ENCODE peak calls at places on chromosomes 11 and 22, in five cellular contexts. K is mesenchymal stem cell; F is left ventricle myocardium inferior; T is heart left ventricle; W is CD8-positive, alpha-beta T cell. B is an unnamed sample. For H3K9me3 and H3K36me3, the result is how much of the 10 kb centered on the place peaks cover.

GRCh38 chr11:118079507-118079906 is 2.6 kb downstream of the TMPRSS4 start:
- DNase-seq in F (no peak), T (no peak), W (no peak), K (no peak), B (no peak)

GRCh38 chr11:74141908-74142307 is 28.9 kb downstream of the C2CD3 start:
- DNase-seq in F (no peak), T (no peak), K (no peak), W (no peak), B (no peak)

GRCh38 chr22:26897384-26897783 is 240.0 kb downstream of the MIAT start:
- DNase-seq in F (no peak), W (no peak), K (no peak), T (no peak), B (no peak)

GRCh38 chr22:26812731-26813130 is 155.3 kb downstream of the MIAT start:
- DNase-seq in W (no peak), T (no peak), K (peak), F (no peak), B (no peak)

GRCh38 chr22:20530368-20531153 is 23.2 kb downstream of the MED15 start:
- DNase-seq in K (peak), F (no peak), W (no peak), T (no peak), B (no peak)

GRCh38 chr11:83284501-83285051 is 1.6 kb downstream of the CCDC90B start:
- DNase-seq in W (no peak), T (no peak), K (peak), F (no peak), B (no peak)

GRCh38 chr11:2770556-2771301 is 70.9 kb upstream of the KCNQ1OT1 start:
- DNase-seq in T (peak), F (no peak), W (no peak), K (no peak), B (peak)

GRCh38 chr11:126105748-126106080 is 43.0 kb upstream of the CDON start:
- DNase-seq in W (no peak), K (no peak), F (no peak), T (no peak), B (no peak)

GRCh38 chr11:46249103-46249942 is 28.1 kb upstream of the CREB3L1 start:
- DNase-seq in K (peak), F (no peak), T (no peak), W (no peak), B (no peak)

GRCh38 chr11:2933376-2934056 is 4.3 kb upstream of the PHLDA2 start:
- DNase-seq in K (peak), F (peak), W (peak), T (peak), B (peak)

GRCh38 chr22:27489265-27489675 is 312.3 kb downstream of the MN1 start:
- DNase-seq in T (no peak), K (peak), W (no peak), F (no peak), B (no peak)

GRCh38 chr11:65261591-65262380 is at the start of gene POLA2:
- DNase-seq in F (peak), W (peak), T (peak), K (peak), B (peak)

GRCh38 chr11:124745835-124746620 is 6.0 kb downstream of the VSIG2 start:
- DNase-seq in T (no peak), K (no peak), F (no peak), W (no peak), B (no peak)

GRCh38 chr11:2730323-2731284 is 30.8 kb upstream of the KCNQ1OT1 start:
- DNase-seq in K (no peak), T (no peak), W (no peak), F (no peak), B (no peak)

GRCh38 chr11:70281114-70281729 is 10.7 kb downstream of the PPFIA1 start:
- DNase-seq in W (no peak), F (peak), K (no peak), T (peak), B (peak)

GRCh38 chr11:19394525-19395016 is 153.8 kb upstream of the E2F8 start:
- DNase-seq in K (no peak), W (no peak), T (no peak), F (no peak), B (no peak)

GRCh38 chr11:1226226-1226961 is 3.5 kb downstream of the MUC5B start:
- DNase-seq in T (no peak), F (peak), K (no peak), W (no peak), B (peak)

GRCh38 chr11:65727865-65728264 is 7.3 kb upstream of the RNASEH2C start:
- DNase-seq in K (no peak), T (no peak), W (no peak), F (no peak), B (no peak)

GRCh38 chr11:91299980-91300379 is 924.6 kb upstream of the FAT3 start:
- DNase-seq in F (no peak), T (no peak), K (peak), W (no peak), B (no peak)

GRCh38 chr11:101867951-101868350 is 46.9 kb upstream of the CEP126 start:
- DNase-seq in W (no peak), K (no peak), F (no peak), T (no peak), B (no peak)

GRCh38 chr11:116984589-116984988 is 113.6 kb downstream of the SIK3 start:
- DNase-seq in K (peak), T (no peak), W (no peak), F (no peak), B (no peak)

GRCh38 chr22:30979932-30980331 is 10.9 kb downstream of the TUG1 start:
- DNase-seq in W (no peak), T (no peak), F (no peak), K (no peak), B (no peak)

DNA sequence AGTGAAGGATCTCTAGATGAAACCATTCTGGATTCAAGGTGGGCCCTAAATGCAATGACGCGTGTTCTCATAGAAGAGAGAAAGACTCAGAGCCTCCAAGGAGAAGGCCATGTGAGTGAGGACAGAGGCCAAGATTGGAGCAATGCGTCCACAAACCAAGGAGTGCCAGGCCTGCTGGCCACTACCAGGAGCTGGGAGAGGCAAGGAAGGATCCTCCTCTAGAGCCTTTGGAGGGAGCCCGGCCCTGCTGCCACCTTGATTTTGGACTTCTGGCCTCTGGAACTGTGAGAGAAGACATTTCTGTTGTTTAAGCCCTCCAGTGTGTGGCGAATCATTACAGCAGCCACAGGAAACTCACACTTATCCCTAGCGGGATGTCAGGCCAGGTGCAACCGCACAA is 52.7 kb upstream of the SHANK2 start:
- DNase-seq in T (no peak), W (no peak), F (no peak), K (no peak), B (peak)
- H3K9me3 ChIP-seq in T (under half), W (under half), F (under half), K (under half), B (under half)

DNA sequence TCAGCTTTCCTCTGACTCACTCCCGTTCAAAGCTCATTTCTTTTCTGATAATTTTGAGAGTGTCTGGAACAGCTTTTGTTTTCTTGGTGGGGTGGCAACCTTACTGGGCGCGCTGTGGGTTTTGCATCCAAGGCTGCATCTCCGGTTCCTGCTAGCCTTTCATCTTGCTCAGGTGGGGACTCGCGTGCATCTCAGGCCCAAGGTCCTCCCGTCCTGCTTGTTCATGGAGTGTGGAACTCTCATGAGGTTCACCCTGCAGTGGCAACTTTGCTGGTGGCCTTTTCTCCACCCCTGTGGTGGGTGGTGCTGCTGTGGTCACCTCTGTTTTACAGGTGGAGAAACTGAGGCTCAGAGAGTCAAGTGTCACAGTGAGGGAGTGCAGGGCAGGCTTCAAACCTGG is 25.6 kb downstream of the MCM5 start:
- DNase-seq in F (no peak), K (no peak), T (no peak), W (no peak), B (no peak)
- H3K36me3 ChIP-seq in F (under half), K (under half), T (under half), W (under half), B (under half)

DNA sequence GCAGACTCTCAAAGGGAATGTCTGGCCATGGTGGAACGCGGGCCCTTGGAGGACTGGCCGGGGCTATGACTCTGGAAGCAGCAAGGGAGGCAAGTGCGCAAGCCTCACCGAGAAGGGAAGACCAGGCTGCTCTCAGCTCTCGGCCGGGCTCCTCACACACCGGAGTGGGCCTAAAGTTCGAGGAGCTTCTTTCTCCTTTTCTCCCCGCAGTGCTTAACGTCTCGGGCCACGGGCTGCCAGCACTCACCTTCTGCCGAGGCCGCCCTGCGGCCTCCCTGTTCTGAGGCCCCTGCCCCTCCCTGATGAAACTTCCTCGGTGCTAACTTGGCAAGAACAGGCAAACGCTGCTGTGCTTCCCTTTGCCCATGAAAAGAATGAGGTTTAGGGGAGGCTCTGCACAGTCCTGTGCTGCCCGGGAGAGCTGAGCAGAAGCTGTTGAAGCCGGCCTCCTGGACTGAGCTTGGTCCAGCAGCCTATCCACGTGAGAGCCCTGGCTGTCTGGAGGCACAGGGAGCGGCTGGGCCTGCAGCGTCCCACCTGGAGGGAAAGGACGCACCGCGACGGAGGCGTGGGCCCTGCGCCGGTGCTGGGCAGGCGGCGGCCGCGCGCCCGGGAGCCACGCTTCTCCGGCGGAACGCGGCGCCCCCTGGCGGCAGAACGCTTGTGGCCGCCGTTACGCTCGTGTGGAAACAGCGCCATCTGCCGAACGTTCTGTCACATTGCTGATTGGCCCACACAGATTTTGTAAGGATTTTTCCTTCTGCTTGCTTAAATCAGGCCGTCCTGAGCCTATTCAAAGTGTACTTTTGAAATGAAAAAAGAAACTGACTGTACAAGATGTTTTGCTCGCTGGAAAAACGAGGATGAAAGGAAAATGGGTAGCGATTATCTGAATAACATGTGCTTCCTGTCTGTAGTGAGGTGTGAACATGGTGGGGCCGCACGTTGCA is 65.0 kb upstream of the TMEM45B start:
- DNase-seq in T (peak), F (peak), K (peak), W (peak), B (peak)
- H3K27ac ChIP-seq in T (no peak), F (no peak), K (no peak), W (no peak), B (no peak)

DNA sequence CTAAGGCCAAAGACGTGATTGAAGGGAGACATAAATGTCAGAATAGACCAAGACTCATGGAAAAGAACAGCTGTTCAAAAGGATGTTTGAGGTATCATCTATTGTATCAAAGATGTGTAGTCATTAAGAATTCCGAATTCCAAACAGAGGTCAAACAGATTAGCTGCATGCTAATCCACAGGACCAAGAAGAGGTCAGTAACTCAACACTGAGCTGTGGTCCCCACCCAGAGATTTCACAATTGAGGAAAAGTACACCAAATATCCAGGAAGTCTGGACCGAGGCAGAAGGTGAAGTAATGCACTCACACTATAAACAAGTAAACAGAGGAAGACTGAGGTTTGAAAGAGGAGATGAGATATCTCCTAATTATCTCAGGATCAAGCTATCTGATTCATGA is 29.6 kb upstream of the OR5P2 start:
- DNase-seq in W (no peak), T (no peak), F (no peak), K (no peak), B (no peak)
- H3K9me3 ChIP-seq in W (under half), T (under half), F (under half), K (under half), B (under half)

DNA sequence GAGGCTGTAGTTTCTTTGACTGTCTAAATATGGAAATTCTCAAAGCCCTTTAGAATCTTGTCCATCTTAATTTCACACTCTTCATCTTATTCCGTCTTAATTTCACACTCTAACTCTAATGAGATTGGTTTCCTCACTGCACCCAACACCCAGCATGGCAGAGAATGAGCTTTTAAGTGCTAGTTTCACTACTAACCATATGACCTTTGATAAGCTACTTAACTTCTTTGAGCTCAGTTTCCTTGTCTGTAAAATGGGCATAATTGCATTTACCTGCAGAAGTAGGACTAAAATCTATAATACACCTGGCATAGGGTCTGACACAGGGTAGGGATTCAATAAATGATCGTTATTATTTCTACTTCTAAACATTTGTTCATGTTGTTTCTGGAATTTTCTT is 30.4 kb downstream of the TBCEL start:
- DNase-seq in F (no peak), T (no peak), W (no peak), K (no peak), B (no peak)
- H3K36me3 ChIP-seq in F (half or more), T (half or more), W (under half), K (half or more), B (under half)

GRCh38 chr11:119338318-119338890 is 2.3 kb downstream of the C1QTNF5 start:
- DNase-seq in K (no peak), T (peak), F (peak), W (peak), B (peak)
- H3K27ac ChIP-seq in K (no peak), T (peak), F (peak), W (no peak), B (peak)

DNA sequence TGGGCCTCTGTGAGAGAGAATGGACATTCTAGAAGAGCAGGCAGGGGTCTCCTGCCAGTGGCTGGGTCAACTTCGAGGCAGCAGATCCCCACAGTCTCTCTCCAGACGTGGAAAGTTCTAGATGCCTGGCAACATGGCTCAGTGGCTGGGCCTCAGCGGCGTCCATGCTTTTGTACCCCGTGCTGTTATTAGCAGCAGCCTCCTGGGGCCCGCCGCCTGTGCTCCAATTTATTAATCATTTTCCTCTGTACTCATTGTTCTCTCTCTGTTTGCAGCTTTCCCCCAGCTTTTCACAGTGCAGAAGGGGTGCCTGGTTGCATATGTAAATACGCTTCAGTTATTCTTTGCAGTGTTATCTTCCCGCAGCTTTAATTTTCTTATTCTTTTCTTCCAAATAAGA is 515.1 kb downstream of the TBC1D22A start:
- DNase-seq in K (no peak), F (no peak), T (no peak), W (no peak), B (peak)
- H3K9me3 ChIP-seq in K (under half), F (under half), T (under half), W (under half), B (under half)

DNA sequence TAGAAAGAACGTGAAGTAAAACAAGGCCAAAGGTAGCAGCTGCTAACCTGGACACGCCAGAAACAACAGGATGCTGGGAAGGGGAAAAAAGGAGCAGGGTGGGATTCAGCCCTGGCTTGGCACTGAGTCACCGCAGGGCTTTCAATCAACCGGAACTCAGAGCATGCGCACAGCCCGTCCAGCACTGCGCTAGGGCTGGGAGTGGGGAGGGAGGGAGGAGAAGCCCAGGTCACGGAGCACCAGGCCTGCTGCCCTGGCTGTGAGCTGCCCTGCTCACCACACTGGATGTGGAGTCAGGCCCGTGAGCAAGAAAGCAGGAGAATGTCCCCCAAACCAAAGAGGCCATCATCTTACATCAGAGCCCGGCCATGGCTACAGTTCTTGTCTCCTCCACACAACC is 51.5 kb downstream of the APOL1 start:
- DNase-seq in F (no peak), T (no peak), W (no peak), K (peak), B (no peak)
- H3K36me3 ChIP-seq in F (half or more), T (half or more), W (half or more), K (half or more), B (half or more)

GRCh38 chr11:129574431-129574830 is 198.8 kb downstream of the BARX2 start:
- DNase-seq in K (no peak), F (no peak), W (no peak), T (no peak), B (no peak)
- H3K27ac ChIP-seq in K (no peak), F (no peak), W (no peak), T (no peak), B (no peak)

DNA sequence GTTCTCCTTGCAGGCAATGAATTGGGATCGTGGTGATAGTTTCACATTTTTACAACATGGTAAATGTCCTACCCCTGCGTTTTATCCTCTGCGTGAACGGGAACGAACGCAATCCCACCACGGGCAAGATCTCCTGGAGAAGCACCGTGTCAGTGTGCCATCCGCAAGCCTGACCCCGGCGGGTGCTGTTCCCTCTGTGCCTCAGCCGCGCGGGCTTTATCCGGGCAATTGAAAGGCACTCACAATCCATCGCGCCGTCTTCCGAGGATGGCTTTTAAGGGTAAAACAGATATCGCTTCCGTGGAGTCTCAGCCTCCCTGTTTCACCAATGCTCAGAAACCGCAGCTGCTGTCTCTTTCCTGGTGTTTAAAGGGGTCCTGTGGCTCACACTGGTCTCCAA is 1387.5 kb downstream of the BRD1 start:
- DNase-seq in K (no peak), T (no peak), W (no peak), F (no peak), B (no peak)
- H3K9me3 ChIP-seq in K (under half), T (under half), W (under half), F (under half), B (under half)

B was measured in sigmoid colon.